ENCODE peak calls at places on chromosome 4, in eight cellular contexts. J is osteoblast, Y is SK-N-SH, Z is upper lobe of right lung, I is astrocyte, P is fibroblast of lung, K is endothelial cell of umbilical vein, R is sigmoid colon. Q is an unnamed sample. For H3K27me3, the result is how much of the 10 kb centered on the place peaks cover.

GRCh38 chr4:128869801-128870509 is 60.5 kb downstream of the JADE1 start:
- DNase-seq in J (no peak), Y (no peak), Z (no peak), I (no peak), P (no peak), K (no peak), R (no peak), Q (no peak)

GRCh38 chr4:137981277-137981676 is 260.9 kb downstream of the SLC7A11 start:
- DNase-seq in J (peak), Y (no peak), Z (no peak), I (peak), P (peak), K (no peak), R (no peak), Q (no peak)

GRCh38 chr4:17283832-17284231 is 228.1 kb downstream of the QDPR start:
- DNase-seq in J (no peak), Y (no peak), Z (no peak), I (no peak), P (no peak), K (no peak), R (no peak), Q (no peak)

GRCh38 chr4:82500106-82500738 is 61.6 kb downstream of the TMEM150C start:
- DNase-seq in J (peak), Y (no peak), Z (no peak), I (peak), P (peak), K (no peak), R (no peak), Q (no peak)

GRCh38 chr4:185139736-185140135 is 3.3 kb upstream of the SLC25A4 start:
- DNase-seq in J (peak), Y (no peak), Z (no peak), I (no peak), P (no peak), K (no peak), R (no peak), Q (no peak)

GRCh38 chr4:185810746-185811508 is 1.1 kb downstream of the SORBS2 start:
- DNase-seq in J (no peak), Y (no peak), Z (no peak), I (no peak), P (no peak), K (no peak), R (no peak), Q (peak)

GRCh38 chr4:78659264-78659663 is 107.7 kb downstream of the ANXA3 start:
- DNase-seq in J (no peak), Y (no peak), Z (no peak), I (peak), P (peak), K (peak), R (no peak), Q (no peak)

GRCh38 chr4:27463816-27464215 is 603.2 kb downstream of the STIM2 start:
- DNase-seq in J (no peak), Y (no peak), Z (no peak), I (peak), P (peak), K (no peak), R (no peak), Q (peak)

GRCh38 chr4:48777739-48778138 is 2.3 kb downstream of the FRYL start:
- DNase-seq in J (no peak), Y (no peak), Z (no peak), I (no peak), P (no peak), K (peak), R (no peak), Q (no peak)

GRCh38 chr4:40055379-40055872 is 1.2 kb upstream of the N4BP2 start:
- DNase-seq in J (peak), Y (no peak), Z (no peak), I (peak), P (no peak), K (no peak), R (no peak), Q (no peak)

GRCh38 chr4:13524504-13525243 is 19.6 kb downstream of the NKX3-2 start:
- DNase-seq in J (peak), Y (peak), Z (no peak), I (peak), P (peak), K (no peak), R (no peak), Q (no peak)

GRCh38 chr4:46937493-46937892 is 28.4 kb upstream of the COX7B2 start:
- DNase-seq in J (no peak), Y (no peak), Z (no peak), I (peak), P (peak), K (peak), R (no peak), Q (no peak)

GRCh38 chr4:168335621-168336020 is 17.1 kb upstream of the DDX60 start:
- DNase-seq in J (no peak), Y (no peak), Z (no peak), I (peak), P (peak), K (no peak), R (no peak), Q (no peak)

GRCh38 chr4:19005211-19005610 is 983.7 kb upstream of the LCORL start:
- DNase-seq in J (no peak), Y (no peak), Z (no peak), I (peak), P (peak), K (no peak), R (no peak), Q (no peak)

GRCh38 chr4:7680106-7680505 is 245.4 kb upstream of the PSAPL1 start:
- DNase-seq in J (peak), Y (no peak), Z (no peak), I (no peak), P (no peak), K (no peak), R (no peak), Q (no peak)

GRCh38 chr4:175930471-175930870 is 118.4 kb upstream of the GPM6A start:
- DNase-seq in J (no peak), Y (no peak), Z (no peak), I (no peak), P (peak), K (no peak), R (no peak), Q (no peak)

GRCh38 chr4:96992443-96992842 is 1150.8 kb downstream of the STPG2 start:
- DNase-seq in J (no peak), Y (no peak), Z (no peak), I (no peak), P (no peak), K (no peak), R (no peak), Q (no peak)

GRCh38 chr4:184255361-184255760 is 37.7 kb upstream of the ENPP6 start:
- DNase-seq in J (no peak), Y (peak), Z (no peak), I (no peak), P (no peak), K (no peak), R (no peak), Q (no peak)

GRCh38 chr4:102344520-102344954 is 745 bp downstream of the SLC39A8 start:
- DNase-seq in J (peak), Y (peak), Z (peak), I (peak), P (peak), K (peak), R (peak), Q (peak)

GRCh38 chr4:1756079-1756478 is 34.8 kb downstream of the TACC3 start:
- DNase-seq in J (no peak), Y (peak), Z (no peak), I (no peak), P (no peak), K (peak), R (no peak), Q (no peak)
- H3K27me3 ChIP-seq in J (under half), Y (under half), Z (under half), I (under half), P (under half), K (under half), R (under half), Q (under half)

GRCh38 chr4:56821394-56822263 is at the start of gene SPINK2:
- DNase-seq in J (peak), Y (peak), Z (peak), I (no peak), P (no peak), K (no peak), R (no peak), Q (no peak)
- TF ChIP-seq CTCF in J (no peak), Y (no peak), Z (peak), I (no peak), P (no peak), K (peak), R (no peak), Q (peak)

GRCh38 chr4:55378617-55379467 is 16.9 kb upstream of the TMEM165 start:
- DNase-seq in J (no peak), Y (no peak), Z (no peak), I (no peak), P (no peak), K (no peak), R (no peak), Q (peak)
- H3K27ac ChIP-seq in J (no peak), Y (no peak), Z (peak), I (no peak), P (no peak), K (no peak), R (no peak), Q (peak)

GRCh38 chr4:174657472-174657871 is 135.2 kb upstream of the HPGD start:
- DNase-seq in J (no peak), Y (no peak), Z (no peak), I (no peak), P (no peak), K (no peak), R (no peak), Q (no peak)
- H3K27me3 ChIP-seq in J (under half), Y (under half), Z (under half), I (under half), P (under half), K (under half), R (under half), Q (under half)

GRCh38 chr4:53908661-53909078 is 155.7 kb downstream of the CHIC2 start:
- DNase-seq in J (no peak), Y (peak), Z (no peak), I (peak), P (peak), K (peak), R (peak), Q (peak)
- TF ChIP-seq CTCF in J (peak), Y (peak), Z (peak), I (peak), P (peak), K (peak), R (peak), Q (peak)

DNA sequence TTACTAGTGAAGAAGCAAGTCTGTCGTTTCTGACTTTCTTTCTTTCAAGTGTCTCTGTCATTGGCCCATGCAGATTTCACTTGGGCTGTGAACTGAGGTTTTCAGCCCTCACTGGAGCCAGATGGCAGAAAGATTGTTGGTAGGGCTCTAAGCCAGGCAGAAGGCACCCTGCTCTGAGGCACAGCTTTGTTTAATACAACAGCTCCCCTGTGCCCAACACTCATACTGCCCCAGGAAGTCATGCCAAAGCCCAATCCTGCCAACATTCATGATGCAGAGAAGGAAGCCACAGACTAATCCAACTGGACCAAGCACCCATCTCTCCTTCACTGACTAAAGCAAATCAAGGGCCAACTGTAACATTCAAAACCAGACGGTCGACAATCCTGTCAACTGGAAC is 117.1 kb upstream of the FRG1 start:
- DNase-seq in J (no peak), Y (no peak), Z (no peak), I (no peak), P (no peak), K (no peak), R (no peak), Q (no peak)
- H3K27ac ChIP-seq in J (no peak), Y (no peak), Z (no peak), I (no peak), P (no peak), K (no peak), R (no peak), Q (no peak)

Q was measured in foreskin keratinocyte.